ENCODE peak calls at places on chromosomes 5 and 9, in six cellular contexts. S is omental fat pad, K is mesothelial cell of epicardium, I is foreskin fibroblast, C is cardiac muscle cell, Q is breast epithelium. M is an unnamed sample.

GRCh38 chr5:172569862-172570558 is 71.1 kb upstream of the NEURL1B start:
- DNase-seq in S (no peak), K (no peak), I (no peak), C (no peak), Q (no peak), M (no peak)

GRCh38 chr9:36040271-36040925 is 3.7 kb downstream of the RECK start:
- DNase-seq in S (no peak), K (no peak), I (no peak), C (peak), Q (no peak), M (no peak)

GRCh38 chr9:113187935-113188595 is 33.0 kb downstream of the FKBP15 start:
- DNase-seq in S (no peak), K (no peak), I (peak), C (peak), Q (no peak), M (no peak)

GRCh38 chr5:40780199-40780598 is 18.0 kb downstream of the PRKAA1 start:
- DNase-seq in S (no peak), K (no peak), I (no peak), C (no peak), Q (no peak), M (no peak)

GRCh38 chr5:83654427-83654994 is 66.1 kb downstream of the HAPLN1 start:
- DNase-seq in S (no peak), K (no peak), I (peak), C (peak), Q (no peak), M (no peak)

GRCh38 chr5:9621379-9621903 is 8.7 kb downstream of the TAS2R1 start:
- DNase-seq in S (no peak), K (no peak), I (no peak), C (peak), Q (no peak), M (no peak)

GRCh38 chr5:68542207-68542606 is 326.7 kb downstream of the PIK3R1 start:
- DNase-seq in S (no peak), K (no peak), I (peak), C (no peak), Q (no peak), M (no peak)

GRCh38 chr5:133321833-133322420 is 270.1 kb downstream of the HSPA4 start:
- DNase-seq in S (no peak), K (no peak), I (no peak), C (no peak), Q (no peak), M (no peak)

GRCh38 chr5:97101189-97101910 is 41.1 kb downstream of the LIX1 start:
- DNase-seq in S (no peak), K (no peak), I (peak), C (no peak), Q (no peak), M (no peak)

GRCh38 chr9:131728961-131729360 is 10.9 kb downstream of the RAPGEF1 start:
- DNase-seq in S (no peak), K (no peak), I (no peak), C (no peak), Q (no peak), M (no peak)

GRCh38 chr5:60332244-60333018 is 367.5 kb downstream of the DEPDC1B start:
- DNase-seq in S (no peak), K (no peak), I (peak), C (peak), Q (no peak), M (no peak)

GRCh38 chr9:103319979-103320378 is 324.8 kb downstream of the CYLC2 start:
- DNase-seq in S (no peak), K (no peak), I (no peak), C (no peak), Q (no peak), M (no peak)

GRCh38 chr9:81686614-81687520 is 2.5 kb downstream of the TLE1 start:
- DNase-seq in S (peak), K (peak), I (peak), C (peak), Q (peak), M (no peak)

GRCh38 chr9:38035873-38036272 is 33.2 kb downstream of the SHB start:
- DNase-seq in S (no peak), K (no peak), I (peak), C (peak), Q (no peak), M (no peak)

GRCh38 chr5:95644351-95645042 is 2.1 kb upstream of the RFESD start:
- DNase-seq in S (no peak), K (no peak), I (peak), C (peak), Q (no peak), M (no peak)

GRCh38 chr9:136138566-136138965 is 19.9 kb upstream of the TMEM250 start:
- DNase-seq in S (no peak), K (peak), I (no peak), C (peak), Q (no peak), M (peak)

GRCh38 chr9:91899611-91900010 is 50.4 kb downstream of the ROR2 start:
- DNase-seq in S (no peak), K (no peak), I (no peak), C (no peak), Q (no peak), M (no peak)

GRCh38 chr9:129687391-129687790 is 21.9 kb downstream of the PRRX2 start:
- DNase-seq in S (no peak), K (no peak), I (no peak), C (no peak), Q (no peak), M (no peak)

GRCh38 chr5:144183254-144183889 is 12.7 kb downstream of the KCTD16 start:
- DNase-seq in S (no peak), K (no peak), I (peak), C (peak), Q (no peak), M (no peak)

GRCh38 chr9:90815183-90815943 is 13.7 kb downstream of the SYK start:
- DNase-seq in S (no peak), K (no peak), I (no peak), C (peak), Q (no peak), M (no peak)

GRCh38 chr5:110736763-110737162 is 2.0 kb upstream of the SLC25A46 start:
- DNase-seq in S (no peak), K (no peak), I (no peak), C (no peak), Q (no peak), M (no peak)

GRCh38 chr5:110070836-110071235 is 381.1 kb downstream of the MAN2A1 start:
- DNase-seq in S (no peak), K (no peak), I (peak), C (no peak), Q (no peak), M (no peak)

GRCh38 chr9:26437056-26437711 is 455.4 kb downstream of the CAAP1 start:
- DNase-seq in S (no peak), K (no peak), I (no peak), C (no peak), Q (no peak), M (no peak)

GRCh38 chr5:122076669-122077450 is 1.2 kb downstream of the LOX start:
- DNase-seq in S (peak), K (peak), I (peak), C (peak), Q (peak), M (peak)

GRCh38 chr9:130839237-130840111 is 4.4 kb downstream of the ABL1 start:
- DNase-seq in S (no peak), K (no peak), I (no peak), C (no peak), Q (no peak), M (no peak)

GRCh38 chr5:14476791-14477435 is 104.7 kb upstream of the OTULINL start:
- DNase-seq in S (no peak), K (no peak), I (peak), C (peak), Q (no peak), M (no peak)

GRCh38 chr9:135680091-135680490 is 17.0 kb downstream of the LCN9 start:
- DNase-seq in S (no peak), K (no peak), I (no peak), C (no peak), Q (no peak), M (no peak)

GRCh38 chr9:36572515-36573418 is at the start of gene MELK:
- DNase-seq in S (peak), K (peak), I (peak), C (peak), Q (peak), M (peak)

DNA sequence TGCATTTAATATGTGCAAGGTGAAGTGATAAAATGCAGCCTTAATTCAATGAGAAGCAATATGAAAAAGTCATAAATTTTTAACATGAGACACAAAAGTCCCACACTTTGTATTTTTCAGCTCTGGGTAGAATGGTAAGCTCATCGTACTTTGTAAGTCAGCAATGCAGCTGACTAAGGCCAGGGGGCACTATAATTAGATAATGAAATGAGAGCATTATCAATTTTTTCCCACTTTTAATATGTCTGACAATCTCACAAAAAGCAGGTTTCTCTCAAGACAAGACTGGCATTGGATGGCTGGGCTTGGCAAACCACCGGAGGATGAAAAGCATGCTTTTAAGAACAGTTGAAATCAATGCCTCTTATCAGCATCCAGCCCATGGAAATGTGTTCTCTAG is 162.8 kb downstream of the FAM174A start:
- DNase-seq in S (no peak), K (no peak), I (no peak), C (no peak), Q (no peak), M (no peak)
- TF ChIP-seq CTCF in S (no peak), K (peak), I (no peak), C (peak), Q (no peak), M (no peak)

GRCh38 chr9:128190013-128190412 is 1.4 kb downstream of the CIZ1 start:
- DNase-seq in S (no peak), K (no peak), I (no peak), C (no peak), Q (no peak), M (no peak)
- TF ChIP-seq CTCF in S (no peak), K (no peak), I (no peak), C (no peak), Q (no peak), M (no peak)

GRCh38 chr5:166428264-166428663 is 1863.2 kb upstream of the WWC1 start:
- DNase-seq in S (no peak), K (no peak), I (no peak), C (no peak), Q (no peak), M (no peak)

GRCh38 chr5:166430491-166431319 is 1860.7 kb upstream of the WWC1 start:
- DNase-seq in S (no peak), K (no peak), I (no peak), C (peak), Q (no peak), M (no peak)

GRCh38 chr5:166436857-166437256 is 1854.6 kb upstream of the WWC1 start:
- DNase-seq in S (no peak), K (no peak), I (no peak), C (peak), Q (no peak), M (no peak)

GRCh38 chr5:166433679-166434078 is 1857.8 kb upstream of the WWC1 start:
- DNase-seq in S (no peak), K (no peak), I (no peak), C (no peak), Q (no peak), M (no peak)
- TF ChIP-seq CTCF in S (no peak), K (peak), I (no peak), C (no peak), Q (no peak), M (no peak)

GRCh38 chr5:126460977-126461376 is 37.8 kb downstream of the GRAMD2B start:
- DNase-seq in S (no peak), K (no peak), I (no peak), C (no peak), Q (no peak), M (no peak)

GRCh38 chr5:126461838-126462237 is 38.6 kb downstream of the GRAMD2B start:
- DNase-seq in S (no peak), K (no peak), I (no peak), C (no peak), Q (no peak), M (no peak)

GRCh38 chr5:126464016-126464415 is 40.8 kb downstream of the GRAMD2B start:
- DNase-seq in S (no peak), K (no peak), I (no peak), C (no peak), Q (no peak), M (no peak)

GRCh38 chr5:126460459-126460858 is 37.2 kb downstream of the GRAMD2B start:
- DNase-seq in S (no peak), K (no peak), I (no peak), C (no peak), Q (no peak), M (no peak)

DNA sequence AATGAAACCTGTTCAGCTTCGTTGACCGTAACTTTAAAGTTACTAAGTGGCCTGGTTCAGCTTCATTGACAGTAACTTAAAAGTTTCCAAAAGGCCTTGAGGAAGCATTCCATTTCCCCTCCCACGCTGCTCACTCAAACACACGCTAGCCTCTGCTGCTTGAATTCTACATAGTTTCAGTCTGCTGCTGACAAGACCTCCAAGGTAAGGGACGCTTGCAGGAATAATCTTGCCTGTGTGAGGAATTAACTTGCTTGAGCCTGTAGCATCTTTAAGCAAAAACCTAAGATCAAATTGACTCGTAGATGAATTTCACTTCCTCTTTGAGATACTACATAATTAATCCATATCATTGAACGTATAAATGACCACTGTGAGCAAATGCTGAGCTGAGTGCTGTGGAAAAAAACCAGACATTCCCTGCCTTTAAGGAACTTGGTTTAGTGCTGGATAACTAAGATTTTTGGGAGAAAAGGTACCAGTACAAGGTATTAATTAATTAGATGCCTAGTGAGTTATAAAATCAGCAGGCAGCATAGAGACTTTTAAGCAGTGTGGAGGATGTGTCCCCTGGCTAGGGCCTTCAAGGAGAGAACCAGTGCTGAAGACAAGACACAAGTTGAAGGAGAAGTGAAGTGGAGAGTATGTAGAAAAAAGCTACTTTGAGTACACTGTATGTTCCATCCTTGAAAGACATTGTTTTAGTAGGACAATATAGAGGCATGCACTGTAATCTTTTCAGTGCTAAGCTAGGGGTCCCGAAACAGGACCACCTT is 39.2 kb downstream of the GRAMD2B start:
- DNase-seq in S (no peak), K (no peak), I (peak), C (peak), Q (no peak), M (no peak)
- TF ChIP-seq CTCF in S (no peak), K (no peak), I (no peak), C (no peak), Q (no peak), M (no peak)

DNA sequence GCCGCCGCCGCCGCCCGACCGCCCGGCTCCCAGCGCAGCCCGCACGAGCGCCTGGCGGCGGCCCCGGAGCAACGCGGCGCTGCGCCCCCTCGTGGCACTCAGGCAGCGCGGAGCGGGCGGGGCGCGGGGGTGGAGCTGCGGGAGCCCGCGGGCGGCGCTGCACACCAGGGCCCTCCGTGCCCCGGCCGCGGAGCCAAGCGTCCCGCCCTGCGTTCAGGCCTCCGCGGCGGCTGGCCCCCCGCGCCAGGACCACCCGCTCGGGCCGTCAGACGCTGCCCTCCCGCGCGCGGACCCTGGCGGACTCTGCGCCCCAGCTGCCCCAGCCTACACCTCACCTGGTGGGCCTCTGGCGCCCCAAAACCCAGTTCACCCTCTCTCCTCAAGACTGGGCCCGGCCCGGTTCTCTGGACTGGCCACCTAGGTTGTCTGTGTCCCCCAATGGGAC is at the start of gene RASGEF1C:
- DNase-seq in S (no peak), K (peak), I (peak), C (peak), Q (no peak), M (peak)
- TF ChIP-seq CTCF in S (no peak), K (no peak), I (no peak), C (peak), Q (peak), M (peak)

DNA sequence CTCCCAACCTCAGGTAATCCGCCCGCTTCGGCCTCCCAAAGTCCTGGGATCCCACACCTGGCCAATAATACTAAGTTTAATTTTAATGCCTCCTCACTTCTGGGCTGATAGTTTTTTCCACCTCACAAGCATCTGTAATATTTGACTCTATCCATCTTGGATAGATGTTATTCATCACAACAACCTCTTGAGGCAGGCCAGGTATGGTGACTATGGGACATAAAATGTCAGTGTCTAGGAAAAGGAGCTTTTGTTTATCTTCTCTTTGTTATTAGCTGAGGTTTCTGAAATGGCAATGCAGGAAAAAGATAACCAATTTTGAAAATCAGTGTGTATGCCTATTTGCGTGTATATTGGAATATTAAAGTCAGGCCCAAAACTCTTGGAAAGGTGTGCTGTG is 1.2 kb upstream of the CCDC69 start:
- DNase-seq in S (no peak), K (no peak), I (no peak), C (no peak), Q (no peak), M (no peak)
- TF ChIP-seq CTCF in S (no peak), K (no peak), I (no peak), C (no peak), Q (no peak), M (no peak)

GRCh38 chr5:170273968-170274710 is 23.4 kb downstream of the LCP2 start:
- DNase-seq in S (no peak), K (no peak), I (no peak), C (peak), Q (peak), M (no peak)
- TF ChIP-seq CTCF in S (no peak), K (no peak), I (no peak), C (peak), Q (no peak), M (no peak)

DNA sequence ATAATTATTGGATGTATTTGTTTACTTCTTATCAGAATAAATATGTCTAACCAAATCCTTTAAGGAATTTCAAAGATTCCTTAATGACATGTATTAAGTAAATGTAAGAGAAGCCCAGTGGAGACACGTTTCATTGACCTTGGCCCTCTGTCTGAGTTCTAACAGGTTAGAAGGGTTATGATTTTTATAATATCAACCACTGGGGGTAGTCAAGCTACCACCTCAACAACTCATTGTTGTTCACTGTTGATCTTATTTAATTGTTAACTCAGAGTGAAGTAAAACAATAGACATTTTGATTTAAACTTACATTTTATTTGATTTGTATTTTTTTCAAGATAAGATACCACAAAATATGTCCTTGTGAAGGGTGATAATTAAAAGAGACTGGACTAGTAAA is 499.2 kb upstream of the COX7C start:
- DNase-seq in S (no peak), K (no peak), I (no peak), C (no peak), Q (no peak), M (no peak)
- TF ChIP-seq CTCF in S (no peak), K (peak), I (no peak), C (no peak), Q (no peak), M (peak)

DNA sequence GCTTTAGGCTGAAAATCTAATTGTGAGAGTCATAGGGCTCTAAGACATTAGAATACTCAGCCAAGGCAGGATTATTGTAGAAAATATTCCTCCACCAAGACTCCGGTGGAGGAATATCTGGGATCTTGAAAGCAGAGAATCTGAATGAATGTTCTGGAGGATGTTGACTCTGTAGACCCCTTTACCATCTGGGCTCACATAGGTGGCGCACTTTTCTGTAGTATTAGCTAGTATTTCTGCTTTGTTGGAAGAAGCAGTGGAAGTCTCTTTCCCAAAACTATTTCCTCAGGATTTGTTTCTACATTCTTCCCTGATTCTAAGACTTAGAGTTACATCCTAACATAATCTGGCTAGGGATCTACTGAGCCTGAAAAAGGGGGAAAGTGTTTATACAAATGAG is 752.4 kb upstream of the SEMA6A start:
- DNase-seq in S (no peak), K (no peak), I (no peak), C (no peak), Q (no peak), M (no peak)
- TF ChIP-seq CTCF in S (no peak), K (no peak), I (no peak), C (no peak), Q (no peak), M (no peak)

M was measured in D721Med.